ENCODE peak calls at places on chromosomes 5 and 9, in six cellular contexts. S is IMR-90; U is small intestine; P is activated gamma-delta T cell treated with Interleukin-2 at 50 U/mL for 16 hours; F is lower lobe of right lung; G is activated naive CD4-positive, alpha-beta T cell treated with anti-CD3 and anti-CD28 coated beads, Interleukin-2, amount 10 ng/mL, durations not matched to agents 7 days and 5 days. W is an unnamed sample.

GRCh38 chr5:19927170-19927569 is 60.8 kb downstream of the CDH18 start:
- DNase-seq in U (no peak), G (no peak), P (no peak), S (no peak), F (no peak), W (no peak)

GRCh38 chr5:170307575-170308465 is 10.2 kb upstream of the LCP2 start:
- DNase-seq in S (peak; percentile 63), U (peak; percentile 14), F (peak; percentile 78), P (no peak), G (no peak), W (no peak)

GRCh38 chr9:79656127-79656526 is 84.4 kb downstream of the TLE4 start:
- DNase-seq in U (no peak), S (no peak), G (no peak), P (no peak), F (no peak), W (no peak)

GRCh38 chr5:150443242-150444075 is 6.1 kb downstream of the RPS14 start:
- DNase-seq in F (no peak), U (no peak), S (no peak), P (no peak), G (no peak), W (no peak)

GRCh38 chr5:144774247-144774646 is 603.6 kb downstream of the KCTD16 start:
- DNase-seq in S (no peak), P (no peak), G (no peak), U (no peak), F (no peak), W (no peak)

GRCh38 chr9:113350937-113351336 is 1.6 kb downstream of the BSPRY start:
- DNase-seq in P (no peak), G (peak; percentile 43), S (no peak), F (no peak), U (no peak), W (no peak)

GRCh38 chr5:72291601-72292000 is 28.4 kb downstream of the MRPS27 start:
- DNase-seq in P (no peak), S (no peak), F (no peak), U (no peak), G (no peak), W (no peak)

GRCh38 chr5:133644000-133644865 is 31.9 kb upstream of the FSTL4 start:
- DNase-seq in U (no peak), F (no peak), P (no peak), S (no peak), G (no peak), W (no peak)

GRCh38 chr5:36944607-36945225 is 68.1 kb downstream of the NIPBL start:
- DNase-seq in G (no peak), P (no peak), F (no peak), S (peak; percentile 76), U (peak; percentile 45), W (peak; percentile 49)

GRCh38 chr9:99807276-99807852 is 14.3 kb upstream of the NR4A3 start:
- DNase-seq in P (peak; percentile 71), G (peak; percentile 74), U (peak; percentile 76), S (peak; percentile 59), F (peak; percentile 66), W (peak; percentile 50)

W was measured in HepG2.